ENCODE peak calls at places on chromosomes 3 and 15, in eight cellular contexts. One of them, this sample, is unnamed.

GRCh38 chr3:16897254-16897926 is 12.6 kb downstream of the PLCL2 start:
- DNase-seq in glutamatergic neuron: no peak
- DNase-seq in body of pancreas: peak
- DNase-seq in BE2C: peak
- DNase-seq in iPS-NIHi11: no peak
- DNase-seq in A549: no peak
- DNase-seq in psoas muscle: no peak
- DNase-seq in NCI-H460: no peak
- DNase-seq in this sample: no peak

GRCh38 chr3:133211449-133211848 is 173.3 kb downstream of the TMEM108 start:
- DNase-seq in glutamatergic neuron: no peak
- DNase-seq in body of pancreas: no peak
- DNase-seq in BE2C: no peak
- DNase-seq in iPS-NIHi11: peak
- DNase-seq in A549: no peak
- DNase-seq in psoas muscle: no peak
- DNase-seq in NCI-H460: no peak
- DNase-seq in this sample: no peak

GRCh38 chr15:96115642-96116041 is 214.9 kb upstream of the NR2F2 start:
- DNase-seq in glutamatergic neuron: no peak
- DNase-seq in body of pancreas: no peak
- DNase-seq in BE2C: no peak
- DNase-seq in iPS-NIHi11: no peak
- DNase-seq in A549: no peak
- DNase-seq in psoas muscle: no peak
- DNase-seq in NCI-H460: no peak
- DNase-seq in this sample: no peak

GRCh38 chr3:46321461-46322104 is 32.3 kb upstream of the CCR2 start:
- DNase-seq in glutamatergic neuron: no peak
- DNase-seq in body of pancreas: no peak
- DNase-seq in BE2C: no peak
- DNase-seq in iPS-NIHi11: no peak
- DNase-seq in A549: no peak
- DNase-seq in psoas muscle: no peak
- DNase-seq in NCI-H460: no peak
- DNase-seq in this sample: no peak

GRCh38 chr15:89784686-89784960 is 8.5 kb downstream of the MESP2 start:
- DNase-seq in glutamatergic neuron: no peak
- DNase-seq in body of pancreas: no peak
- DNase-seq in BE2C: no peak
- DNase-seq in iPS-NIHi11: no peak
- DNase-seq in A549: no peak
- DNase-seq in psoas muscle: no peak
- DNase-seq in NCI-H460: no peak
- DNase-seq in this sample: no peak

GRCh38 chr3:155944081-155944480 is 73.6 kb downstream of the GMPS start:
- DNase-seq in glutamatergic neuron: no peak
- DNase-seq in body of pancreas: no peak
- DNase-seq in BE2C: no peak
- DNase-seq in iPS-NIHi11: no peak
- DNase-seq in A549: no peak
- DNase-seq in psoas muscle: no peak
- DNase-seq in NCI-H460: no peak
- DNase-seq in this sample: no peak

GRCh38 chr3:32414527-32415202 is 23.0 kb downstream of the CMTM7 start:
- DNase-seq in glutamatergic neuron: no peak
- DNase-seq in body of pancreas: no peak
- DNase-seq in BE2C: no peak
- DNase-seq in iPS-NIHi11: no peak
- DNase-seq in A549: no peak
- DNase-seq in psoas muscle: no peak
- DNase-seq in NCI-H460: no peak
- DNase-seq in this sample: no peak

GRCh38 chr15:66835558-66835878 is 133.5 kb downstream of the SMAD6 start:
- DNase-seq in glutamatergic neuron: no peak
- DNase-seq in body of pancreas: no peak
- DNase-seq in BE2C: no peak
- DNase-seq in iPS-NIHi11: no peak
- DNase-seq in A549: no peak
- DNase-seq in psoas muscle: no peak
- DNase-seq in NCI-H460: no peak
- DNase-seq in this sample: no peak

GRCh38 chr3:37628711-37629301 is 232.9 kb upstream of the CTDSPL start:
- DNase-seq in glutamatergic neuron: no peak
- DNase-seq in body of pancreas: no peak
- DNase-seq in BE2C: no peak
- DNase-seq in iPS-NIHi11: no peak
- DNase-seq in A549: no peak
- DNase-seq in psoas muscle: no peak
- DNase-seq in NCI-H460: no peak
- DNase-seq in this sample: no peak

GRCh38 chr3:188936597-188937107 is 235.1 kb upstream of the TPRG1 start:
- DNase-seq in glutamatergic neuron: no peak
- DNase-seq in body of pancreas: no peak
- DNase-seq in BE2C: no peak
- DNase-seq in iPS-NIHi11: no peak
- DNase-seq in A549: no peak
- DNase-seq in psoas muscle: no peak
- DNase-seq in NCI-H460: no peak
- DNase-seq in this sample: no peak

GRCh38 chr15:88076246-88076645 is 180.3 kb downstream of the NTRK3 start:
- DNase-seq in glutamatergic neuron: no peak
- DNase-seq in body of pancreas: no peak
- DNase-seq in BE2C: no peak
- DNase-seq in iPS-NIHi11: no peak
- DNase-seq in A549: no peak
- DNase-seq in psoas muscle: no peak
- DNase-seq in NCI-H460: no peak
- DNase-seq in this sample: no peak

GRCh38 chr3:184157206-184157605 is 2.0 kb downstream of the DVL3 start:
- DNase-seq in glutamatergic neuron: no peak
- DNase-seq in body of pancreas: no peak
- DNase-seq in BE2C: no peak
- DNase-seq in iPS-NIHi11: no peak
- DNase-seq in A549: no peak
- DNase-seq in psoas muscle: no peak
- DNase-seq in NCI-H460: no peak
- DNase-seq in this sample: no peak

GRCh38 chr3:30538787-30539186 is 67.6 kb upstream of the TGFBR2 start:
- DNase-seq in glutamatergic neuron: no peak
- DNase-seq in body of pancreas: no peak
- DNase-seq in BE2C: no peak
- DNase-seq in iPS-NIHi11: peak
- DNase-seq in A549: peak
- DNase-seq in psoas muscle: no peak
- DNase-seq in NCI-H460: no peak
- DNase-seq in this sample: no peak

GRCh38 chr3:165343185-165343584 is 147.0 kb upstream of the SLITRK3 start:
- DNase-seq in glutamatergic neuron: no peak
- DNase-seq in body of pancreas: no peak
- DNase-seq in BE2C: no peak
- DNase-seq in iPS-NIHi11: no peak
- DNase-seq in A549: no peak
- DNase-seq in psoas muscle: no peak
- DNase-seq in NCI-H460: no peak
- DNase-seq in this sample: no peak

GRCh38 chr15:74955796-74956647 is 550 bp downstream of the RPP25 start:
- DNase-seq in glutamatergic neuron: peak
- DNase-seq in body of pancreas: peak
- DNase-seq in BE2C: peak
- DNase-seq in iPS-NIHi11: peak
- DNase-seq in A549: peak
- DNase-seq in psoas muscle: peak
- DNase-seq in NCI-H460: peak
- DNase-seq in this sample: peak

GRCh38 chr15:63480441-63480821 is 24.0 kb upstream of the USP3 start:
- DNase-seq in glutamatergic neuron: no peak
- DNase-seq in body of pancreas: no peak
- DNase-seq in BE2C: no peak
- DNase-seq in iPS-NIHi11: no peak
- DNase-seq in A549: no peak
- DNase-seq in psoas muscle: no peak
- DNase-seq in NCI-H460: no peak
- DNase-seq in this sample: no peak

GRCh38 chr3:39024497-39024896 is 27.2 kb downstream of the SCN11A start:
- DNase-seq in glutamatergic neuron: no peak
- DNase-seq in body of pancreas: no peak
- DNase-seq in BE2C: no peak
- DNase-seq in iPS-NIHi11: no peak
- DNase-seq in A549: no peak
- DNase-seq in psoas muscle: no peak
- DNase-seq in NCI-H460: no peak
- DNase-seq in this sample: no peak

This sample was measured in prostate gland.